ENCODE peak calls at places on chromosomes 11 and 22, in eight cellular contexts. One of them, this sample, is unnamed.

GRCh38 chr11:17845431-17845881 is 110.9 kb downstream of the KCNC1 start:
- DNase-seq in CD4-positive, CD25-positive, alpha-beta regulatory T cell: no peak
- DNase-seq in activated CD4-positive, alpha-beta T cell treated with anti-CD3 and anti-CD28 coated beads, Interleukin-2, amount 50 U/mL, for 1 hour: no peak
- DNase-seq in Calu3: no peak
- DNase-seq in neural crest cell: no peak
- DNase-seq in IMR-90: peak; percentile 91
- DNase-seq in GM04503: peak; percentile 55
- DNase-seq in fibroblast of lung: peak; percentile 95
- DNase-seq in this sample: no peak

GRCh38 chr22:25120093-25120561 is 79.5 kb upstream of the CRYBB3 start:
- DNase-seq in CD4-positive, CD25-positive, alpha-beta regulatory T cell: no peak
- DNase-seq in activated CD4-positive, alpha-beta T cell treated with anti-CD3 and anti-CD28 coated beads, Interleukin-2, amount 50 U/mL, for 1 hour: no peak
- DNase-seq in Calu3: peak; percentile 91
- DNase-seq in neural crest cell: no peak
- DNase-seq in IMR-90: no peak
- DNase-seq in GM04503: no peak
- DNase-seq in fibroblast of lung: no peak
- DNase-seq in this sample: no peak

GRCh38 chr22:39537981-39538380 is 5.4 kb upstream of the RPS19BP1 start:
- DNase-seq in CD4-positive, CD25-positive, alpha-beta regulatory T cell: no peak
- DNase-seq in activated CD4-positive, alpha-beta T cell treated with anti-CD3 and anti-CD28 coated beads, Interleukin-2, amount 50 U/mL, for 1 hour: no peak
- DNase-seq in Calu3: no peak
- DNase-seq in neural crest cell: no peak
- DNase-seq in IMR-90: no peak
- DNase-seq in GM04503: no peak
- DNase-seq in fibroblast of lung: no peak
- DNase-seq in this sample: no peak

GRCh38 chr11:48384670-48385069 is 18.4 kb upstream of the OR4C5 start:
- DNase-seq in CD4-positive, CD25-positive, alpha-beta regulatory T cell: no peak
- DNase-seq in activated CD4-positive, alpha-beta T cell treated with anti-CD3 and anti-CD28 coated beads, Interleukin-2, amount 50 U/mL, for 1 hour: no peak
- DNase-seq in Calu3: no peak
- DNase-seq in neural crest cell: no peak
- DNase-seq in IMR-90: no peak
- DNase-seq in GM04503: no peak
- DNase-seq in fibroblast of lung: no peak
- DNase-seq in this sample: no peak

GRCh38 chr11:26048271-26048670 is 283.7 kb upstream of the ANO3 start:
- DNase-seq in CD4-positive, CD25-positive, alpha-beta regulatory T cell: no peak
- DNase-seq in activated CD4-positive, alpha-beta T cell treated with anti-CD3 and anti-CD28 coated beads, Interleukin-2, amount 50 U/mL, for 1 hour: no peak
- DNase-seq in Calu3: no peak
- DNase-seq in neural crest cell: no peak
- DNase-seq in IMR-90: no peak
- DNase-seq in GM04503: no peak
- DNase-seq in fibroblast of lung: no peak
- DNase-seq in this sample: no peak

GRCh38 chr11:20097319-20098221 is 62.7 kb downstream of the DBX1 start:
- DNase-seq in CD4-positive, CD25-positive, alpha-beta regulatory T cell: no peak
- DNase-seq in activated CD4-positive, alpha-beta T cell treated with anti-CD3 and anti-CD28 coated beads, Interleukin-2, amount 50 U/mL, for 1 hour: no peak
- DNase-seq in Calu3: no peak
- DNase-seq in neural crest cell: no peak
- DNase-seq in IMR-90: peak; percentile 93
- DNase-seq in GM04503: peak; percentile 91
- DNase-seq in fibroblast of lung: peak; percentile 94
- DNase-seq in this sample: no peak

GRCh38 chr22:26066534-26066933 is 102.7 kb upstream of the SEZ6L start:
- DNase-seq in CD4-positive, CD25-positive, alpha-beta regulatory T cell: no peak
- DNase-seq in activated CD4-positive, alpha-beta T cell treated with anti-CD3 and anti-CD28 coated beads, Interleukin-2, amount 50 U/mL, for 1 hour: no peak
- DNase-seq in Calu3: no peak
- DNase-seq in neural crest cell: peak; percentile 28
- DNase-seq in IMR-90: no peak
- DNase-seq in GM04503: no peak
- DNase-seq in fibroblast of lung: no peak
- DNase-seq in this sample: peak; percentile 7

GRCh38 chr11:77276271-77276670 is 25.2 kb downstream of the GDPD4 start:
- DNase-seq in CD4-positive, CD25-positive, alpha-beta regulatory T cell: no peak
- DNase-seq in activated CD4-positive, alpha-beta T cell treated with anti-CD3 and anti-CD28 coated beads, Interleukin-2, amount 50 U/mL, for 1 hour: no peak
- DNase-seq in Calu3: no peak
- DNase-seq in neural crest cell: no peak
- DNase-seq in IMR-90: peak; percentile 7
- DNase-seq in GM04503: no peak
- DNase-seq in fibroblast of lung: no peak
- DNase-seq in this sample: no peak

GRCh38 chr11:19677380-19678080 is 35.1 kb upstream of the NAV2 start:
- DNase-seq in CD4-positive, CD25-positive, alpha-beta regulatory T cell: no peak
- DNase-seq in activated CD4-positive, alpha-beta T cell treated with anti-CD3 and anti-CD28 coated beads, Interleukin-2, amount 50 U/mL, for 1 hour: no peak
- DNase-seq in Calu3: no peak
- DNase-seq in neural crest cell: no peak
- DNase-seq in IMR-90: no peak
- DNase-seq in GM04503: no peak
- DNase-seq in fibroblast of lung: peak; percentile 83
- DNase-seq in this sample: no peak

GRCh38 chr11:114052160-114052559 is 7.4 kb upstream of the ZBTB16 start:
- DNase-seq in CD4-positive, CD25-positive, alpha-beta regulatory T cell: no peak
- DNase-seq in activated CD4-positive, alpha-beta T cell treated with anti-CD3 and anti-CD28 coated beads, Interleukin-2, amount 50 U/mL, for 1 hour: no peak
- DNase-seq in Calu3: no peak
- DNase-seq in neural crest cell: no peak
- DNase-seq in IMR-90: no peak
- DNase-seq in GM04503: no peak
- DNase-seq in fibroblast of lung: no peak
- DNase-seq in this sample: no peak

GRCh38 chr22:23970816-23971482 is 3.3 kb downstream of the DDT start:
- DNase-seq in CD4-positive, CD25-positive, alpha-beta regulatory T cell: no peak
- DNase-seq in activated CD4-positive, alpha-beta T cell treated with anti-CD3 and anti-CD28 coated beads, Interleukin-2, amount 50 U/mL, for 1 hour: no peak
- DNase-seq in Calu3: no peak
- DNase-seq in neural crest cell: no peak
- DNase-seq in IMR-90: no peak
- DNase-seq in GM04503: no peak
- DNase-seq in fibroblast of lung: no peak
- DNase-seq in this sample: no peak

GRCh38 chr11:8917157-8917820 is 6.3 kb downstream of the AKIP1 start:
- DNase-seq in CD4-positive, CD25-positive, alpha-beta regulatory T cell: no peak
- DNase-seq in activated CD4-positive, alpha-beta T cell treated with anti-CD3 and anti-CD28 coated beads, Interleukin-2, amount 50 U/mL, for 1 hour: no peak
- DNase-seq in Calu3: no peak
- DNase-seq in neural crest cell: no peak
- DNase-seq in IMR-90: peak; percentile 93
- DNase-seq in GM04503: peak; percentile 78
- DNase-seq in fibroblast of lung: peak; percentile 80
- DNase-seq in this sample: no peak

GRCh38 chr11:13019313-13019712 is 10.2 kb downstream of the RASSF10 start:
- DNase-seq in CD4-positive, CD25-positive, alpha-beta regulatory T cell: no peak
- DNase-seq in activated CD4-positive, alpha-beta T cell treated with anti-CD3 and anti-CD28 coated beads, Interleukin-2, amount 50 U/mL, for 1 hour: no peak
- DNase-seq in Calu3: no peak
- DNase-seq in neural crest cell: no peak
- DNase-seq in IMR-90: no peak
- DNase-seq in GM04503: no peak
- DNase-seq in fibroblast of lung: no peak
- DNase-seq in this sample: no peak

GRCh38 chr11:2142300-2142759 is 3.1 kb upstream of the IGF2 start:
- DNase-seq in CD4-positive, CD25-positive, alpha-beta regulatory T cell: no peak
- DNase-seq in activated CD4-positive, alpha-beta T cell treated with anti-CD3 and anti-CD28 coated beads, Interleukin-2, amount 50 U/mL, for 1 hour: no peak
- DNase-seq in Calu3: no peak
- DNase-seq in neural crest cell: no peak
- DNase-seq in IMR-90: peak; percentile 30
- DNase-seq in GM04503: no peak
- DNase-seq in fibroblast of lung: peak; percentile 48
- DNase-seq in this sample: no peak

GRCh38 chr11:75261902-75262361 is 21.4 kb downstream of the TPBGL start:
- DNase-seq in CD4-positive, CD25-positive, alpha-beta regulatory T cell: no peak
- DNase-seq in activated CD4-positive, alpha-beta T cell treated with anti-CD3 and anti-CD28 coated beads, Interleukin-2, amount 50 U/mL, for 1 hour: no peak
- DNase-seq in Calu3: no peak
- DNase-seq in neural crest cell: no peak
- DNase-seq in IMR-90: no peak
- DNase-seq in GM04503: no peak
- DNase-seq in fibroblast of lung: no peak
- DNase-seq in this sample: no peak

GRCh38 chr11:134449713-134450112 is 37.7 kb upstream of the B3GAT1 start:
- DNase-seq in CD4-positive, CD25-positive, alpha-beta regulatory T cell: no peak
- DNase-seq in activated CD4-positive, alpha-beta T cell treated with anti-CD3 and anti-CD28 coated beads, Interleukin-2, amount 50 U/mL, for 1 hour: no peak
- DNase-seq in Calu3: no peak
- DNase-seq in neural crest cell: no peak
- DNase-seq in IMR-90: no peak
- DNase-seq in GM04503: no peak
- DNase-seq in fibroblast of lung: no peak
- DNase-seq in this sample: no peak

GRCh38 chr11:134632347-134633119 is 220.5 kb upstream of the B3GAT1 start:
- DNase-seq in CD4-positive, CD25-positive, alpha-beta regulatory T cell: no peak
- DNase-seq in activated CD4-positive, alpha-beta T cell treated with anti-CD3 and anti-CD28 coated beads, Interleukin-2, amount 50 U/mL, for 1 hour: no peak
- DNase-seq in Calu3: no peak
- DNase-seq in neural crest cell: no peak
- DNase-seq in IMR-90: no peak
- DNase-seq in GM04503: no peak
- DNase-seq in fibroblast of lung: no peak
- DNase-seq in this sample: no peak

GRCh38 chr22:26182723-26183122 is 13.5 kb downstream of the SEZ6L start:
- DNase-seq in CD4-positive, CD25-positive, alpha-beta regulatory T cell: no peak
- DNase-seq in activated CD4-positive, alpha-beta T cell treated with anti-CD3 and anti-CD28 coated beads, Interleukin-2, amount 50 U/mL, for 1 hour: no peak
- DNase-seq in Calu3: no peak
- DNase-seq in neural crest cell: no peak
- DNase-seq in IMR-90: no peak
- DNase-seq in GM04503: no peak
- DNase-seq in fibroblast of lung: no peak
- DNase-seq in this sample: no peak

GRCh38 chr11:1927151-1928037 is 7.9 kb downstream of the TNNT3 start:
- DNase-seq in CD4-positive, CD25-positive, alpha-beta regulatory T cell: no peak
- DNase-seq in activated CD4-positive, alpha-beta T cell treated with anti-CD3 and anti-CD28 coated beads, Interleukin-2, amount 50 U/mL, for 1 hour: no peak
- DNase-seq in Calu3: no peak
- DNase-seq in neural crest cell: no peak
- DNase-seq in IMR-90: no peak
- DNase-seq in GM04503: no peak
- DNase-seq in fibroblast of lung: no peak
- DNase-seq in this sample: no peak

GRCh38 chr22:25884121-25884520 is 142.1 kb downstream of the MYO18B start:
- DNase-seq in CD4-positive, CD25-positive, alpha-beta regulatory T cell: no peak
- DNase-seq in activated CD4-positive, alpha-beta T cell treated with anti-CD3 and anti-CD28 coated beads, Interleukin-2, amount 50 U/mL, for 1 hour: no peak
- DNase-seq in Calu3: no peak
- DNase-seq in neural crest cell: no peak
- DNase-seq in IMR-90: no peak
- DNase-seq in GM04503: no peak
- DNase-seq in fibroblast of lung: no peak
- DNase-seq in this sample: no peak

GRCh38 chr22:26054846-26055245 is 114.4 kb upstream of the SEZ6L start:
- DNase-seq in CD4-positive, CD25-positive, alpha-beta regulatory T cell: no peak
- DNase-seq in activated CD4-positive, alpha-beta T cell treated with anti-CD3 and anti-CD28 coated beads, Interleukin-2, amount 50 U/mL, for 1 hour: no peak
- DNase-seq in Calu3: no peak
- DNase-seq in neural crest cell: no peak
- DNase-seq in IMR-90: no peak
- DNase-seq in GM04503: no peak
- DNase-seq in fibroblast of lung: no peak
- DNase-seq in this sample: no peak

GRCh38 chr22:37817705-37818311 is 5.4 kb upstream of the GALR3 start:
- DNase-seq in CD4-positive, CD25-positive, alpha-beta regulatory T cell: peak; percentile 74
- DNase-seq in activated CD4-positive, alpha-beta T cell treated with anti-CD3 and anti-CD28 coated beads, Interleukin-2, amount 50 U/mL, for 1 hour: peak; percentile 81
- DNase-seq in Calu3: peak; percentile 94
- DNase-seq in neural crest cell: peak; percentile 96
- DNase-seq in IMR-90: peak; percentile 68
- DNase-seq in GM04503: no peak
- DNase-seq in fibroblast of lung: peak; percentile 78
- DNase-seq in this sample: peak; percentile 41

GRCh38 chr22:44093791-44094190 is 69.7 kb downstream of the PARVB start:
- DNase-seq in CD4-positive, CD25-positive, alpha-beta regulatory T cell: no peak
- DNase-seq in activated CD4-positive, alpha-beta T cell treated with anti-CD3 and anti-CD28 coated beads, Interleukin-2, amount 50 U/mL, for 1 hour: no peak
- DNase-seq in Calu3: no peak
- DNase-seq in neural crest cell: no peak
- DNase-seq in IMR-90: no peak
- DNase-seq in GM04503: no peak
- DNase-seq in fibroblast of lung: no peak
- DNase-seq in this sample: no peak

GRCh38 chr11:16876840-16877239 is 137.4 kb downstream of the PLEKHA7 start:
- DNase-seq in CD4-positive, CD25-positive, alpha-beta regulatory T cell: no peak
- DNase-seq in activated CD4-positive, alpha-beta T cell treated with anti-CD3 and anti-CD28 coated beads, Interleukin-2, amount 50 U/mL, for 1 hour: no peak
- DNase-seq in Calu3: no peak
- DNase-seq in neural crest cell: no peak
- DNase-seq in IMR-90: no peak
- DNase-seq in GM04503: no peak
- DNase-seq in fibroblast of lung: no peak
- DNase-seq in this sample: no peak

GRCh38 chr22:50570861-50571260 is 7.4 kb downstream of the CPT1B start:
- DNase-seq in CD4-positive, CD25-positive, alpha-beta regulatory T cell: no peak
- DNase-seq in activated CD4-positive, alpha-beta T cell treated with anti-CD3 and anti-CD28 coated beads, Interleukin-2, amount 50 U/mL, for 1 hour: no peak
- DNase-seq in Calu3: no peak
- DNase-seq in neural crest cell: no peak
- DNase-seq in IMR-90: no peak
- DNase-seq in GM04503: no peak
- DNase-seq in fibroblast of lung: no peak
- DNase-seq in this sample: no peak

GRCh38 chr11:109166441-109166840 is 255.5 kb upstream of the C11orf87 start:
- DNase-seq in CD4-positive, CD25-positive, alpha-beta regulatory T cell: no peak
- DNase-seq in activated CD4-positive, alpha-beta T cell treated with anti-CD3 and anti-CD28 coated beads, Interleukin-2, amount 50 U/mL, for 1 hour: no peak
- DNase-seq in Calu3: no peak
- DNase-seq in neural crest cell: no peak
- DNase-seq in IMR-90: no peak
- DNase-seq in GM04503: no peak
- DNase-seq in fibroblast of lung: no peak
- DNase-seq in this sample: no peak

GRCh38 chr11:17734986-17735822 is 623 bp downstream of the KCNC1 start:
- DNase-seq in CD4-positive, CD25-positive, alpha-beta regulatory T cell: no peak
- DNase-seq in activated CD4-positive, alpha-beta T cell treated with anti-CD3 and anti-CD28 coated beads, Interleukin-2, amount 50 U/mL, for 1 hour: peak; percentile 4
- DNase-seq in Calu3: peak; percentile 70
- DNase-seq in neural crest cell: peak; percentile 62
- DNase-seq in IMR-90: peak; percentile 69
- DNase-seq in GM04503: no peak
- DNase-seq in fibroblast of lung: peak; percentile 61
- DNase-seq in this sample: no peak

GRCh38 chr11:131748146-131749050 is 378.0 kb downstream of the NTM start:
- DNase-seq in CD4-positive, CD25-positive, alpha-beta regulatory T cell: peak; percentile 8
- DNase-seq in activated CD4-positive, alpha-beta T cell treated with anti-CD3 and anti-CD28 coated beads, Interleukin-2, amount 50 U/mL, for 1 hour: peak; percentile 8
- DNase-seq in Calu3: peak; percentile 10
- DNase-seq in neural crest cell: peak; percentile 73
- DNase-seq in IMR-90: peak; percentile 79
- DNase-seq in GM04503: no peak
- DNase-seq in fibroblast of lung: peak; percentile 77
- DNase-seq in this sample: no peak

GRCh38 chr11:2724653-2725366 is 25.0 kb upstream of the KCNQ1OT1 start:
- DNase-seq in CD4-positive, CD25-positive, alpha-beta regulatory T cell: no peak
- DNase-seq in activated CD4-positive, alpha-beta T cell treated with anti-CD3 and anti-CD28 coated beads, Interleukin-2, amount 50 U/mL, for 1 hour: no peak
- DNase-seq in Calu3: no peak
- DNase-seq in neural crest cell: no peak
- DNase-seq in IMR-90: no peak
- DNase-seq in GM04503: no peak
- DNase-seq in fibroblast of lung: peak; percentile 65
- DNase-seq in this sample: no peak

GRCh38 chr22:41923595-41924276 is 2.9 kb downstream of the TNFRSF13C start:
- DNase-seq in CD4-positive, CD25-positive, alpha-beta regulatory T cell: no peak
- DNase-seq in activated CD4-positive, alpha-beta T cell treated with anti-CD3 and anti-CD28 coated beads, Interleukin-2, amount 50 U/mL, for 1 hour: no peak
- DNase-seq in Calu3: no peak
- DNase-seq in neural crest cell: no peak
- DNase-seq in IMR-90: no peak
- DNase-seq in GM04503: no peak
- DNase-seq in fibroblast of lung: no peak
- DNase-seq in this sample: no peak

GRCh38 chr11:77779935-77780334 is 40.6 kb downstream of the RSF1 start:
- DNase-seq in CD4-positive, CD25-positive, alpha-beta regulatory T cell: no peak
- DNase-seq in activated CD4-positive, alpha-beta T cell treated with anti-CD3 and anti-CD28 coated beads, Interleukin-2, amount 50 U/mL, for 1 hour: no peak
- DNase-seq in Calu3: no peak
- DNase-seq in neural crest cell: no peak
- DNase-seq in IMR-90: peak; percentile 54
- DNase-seq in GM04503: no peak
- DNase-seq in fibroblast of lung: peak; percentile 44
- DNase-seq in this sample: no peak

GRCh38 chr11:58621586-58622262 is 741 bp upstream of the CNTF start:
- DNase-seq in CD4-positive, CD25-positive, alpha-beta regulatory T cell: no peak
- DNase-seq in activated CD4-positive, alpha-beta T cell treated with anti-CD3 and anti-CD28 coated beads, Interleukin-2, amount 50 U/mL, for 1 hour: no peak
- DNase-seq in Calu3: no peak
- DNase-seq in neural crest cell: no peak
- DNase-seq in IMR-90: no peak
- DNase-seq in GM04503: no peak
- DNase-seq in fibroblast of lung: no peak
- DNase-seq in this sample: no peak

GRCh38 chr22:44030051-44030701 is 6.1 kb downstream of the PARVB start:
- DNase-seq in CD4-positive, CD25-positive, alpha-beta regulatory T cell: no peak
- DNase-seq in activated CD4-positive, alpha-beta T cell treated with anti-CD3 and anti-CD28 coated beads, Interleukin-2, amount 50 U/mL, for 1 hour: no peak
- DNase-seq in Calu3: no peak
- DNase-seq in neural crest cell: no peak
- DNase-seq in IMR-90: no peak
- DNase-seq in GM04503: no peak
- DNase-seq in fibroblast of lung: no peak
- DNase-seq in this sample: no peak

GRCh38 chr22:31247726-31248125 is 35.6 kb downstream of the LIMK2 start:
- DNase-seq in CD4-positive, CD25-positive, alpha-beta regulatory T cell: no peak
- DNase-seq in activated CD4-positive, alpha-beta T cell treated with anti-CD3 and anti-CD28 coated beads, Interleukin-2, amount 50 U/mL, for 1 hour: no peak
- DNase-seq in Calu3: no peak
- DNase-seq in neural crest cell: no peak
- DNase-seq in IMR-90: no peak
- DNase-seq in GM04503: no peak
- DNase-seq in fibroblast of lung: no peak
- DNase-seq in this sample: no peak

This sample was measured in DMS 273 treated with DMSO at 0.1 percent for 48 hours.